ENCODE peak calls at places on chromosomes 5 and 9, in four cellular contexts. E, F, T and I are unnamed samples.

GRCh38 chr9:3124006-3124405 is 280.1 kb upstream of the PUM3 start:
- DNase-seq in F (no peak), E (no peak), T (no peak), I (no peak)

GRCh38 chr9:131238402-131239021 is 37.8 kb downstream of the FAM78A start:
- DNase-seq in E (no peak), F (no peak), T (no peak), I (no peak)

GRCh38 chr5:134586866-134587524 is 45.6 kb downstream of the SAR1B start:
- DNase-seq in E (peak), F (peak), T (peak), I (peak)

GRCh38 chr9:107488400-107489143 is 997 bp downstream of the KLF4 start:
- DNase-seq in E (peak), T (no peak), F (peak), I (peak)

GRCh38 chr5:163434410-163434866 is 3.0 kb upstream of the CCNG1 start:
- DNase-seq in F (no peak), T (no peak), E (no peak), I (no peak)

GRCh38 chr9:128712451-128713410 is 10.4 kb downstream of the PKN3 start:
- DNase-seq in E (peak), F (peak), T (no peak), I (no peak)

GRCh38 chr5:161846731-161847130 is 1.2 kb upstream of the GABRA1 start:
- DNase-seq in E (no peak), T (no peak), F (no peak), I (no peak)

GRCh38 chr9:128575921-128576320 is 23.5 kb downstream of the SPTAN1 start:
- DNase-seq in E (no peak), T (no peak), F (no peak), I (no peak)

GRCh38 chr5:138981606-138982005 is 106.5 kb upstream of the LRRTM2 start:
- DNase-seq in F (no peak), T (no peak), E (no peak), I (peak)

GRCh38 chr9:116030532-116030931 is 123.1 kb upstream of the PAPPA start:
- DNase-seq in E (no peak), F (no peak), T (no peak), I (no peak)

GRCh38 chr9:79154806-79155205 is 417.0 kb upstream of the TLE4 start:
- DNase-seq in T (no peak), F (no peak), E (no peak), I (no peak)

GRCh38 chr5:27020965-27021364 is 17.4 kb downstream of the CDH9 start:
- DNase-seq in F (no peak), E (no peak), T (no peak), I (no peak)

GRCh38 chr9:99347556-99347955 is 125.5 kb downstream of the SEC61B start:
- DNase-seq in T (no peak), E (no peak), F (no peak), I (no peak)

GRCh38 chr5:172868436-172868923 is 34.4 kb downstream of the ERGIC1 start:
- DNase-seq in E (no peak), T (no peak), F (no peak), I (no peak)

GRCh38 chr5:14440598-14441401 is 140.8 kb upstream of the OTULINL start:
- DNase-seq in E (peak), T (no peak), F (peak), I (peak)

GRCh38 chr5:111857633-111858032 is 100.6 kb upstream of the NREP start:
- DNase-seq in E (no peak), T (no peak), F (no peak), I (no peak)

GRCh38 chr9:120531683-120532300 is 48.2 kb downstream of the CDK5RAP2 start:
- DNase-seq in T (no peak), E (no peak), F (no peak), I (no peak)

GRCh38 chr9:124261787-124262595 is 4.2 kb downstream of the NEK6 start:
- DNase-seq in E (no peak), F (no peak), T (no peak), I (no peak)

GRCh38 chr9:97386265-97386633 is 25.6 kb upstream of the TDRD7 start:
- DNase-seq in T (no peak), F (no peak), E (no peak), I (no peak)

GRCh38 chr5:72151646-72152045 is 44.4 kb downstream of the MAP1B start:
- DNase-seq in T (no peak), E (no peak), F (no peak), I (no peak)

GRCh38 chr5:168311061-168311566 is 19.7 kb downstream of the WWC1 start:
- DNase-seq in F (no peak), T (no peak), E (no peak), I (no peak)

GRCh38 chr9:107246259-107247254 is 36.5 kb upstream of the RAD23B start:
- DNase-seq in F (no peak), T (no peak), E (no peak), I (no peak)

GRCh38 chr9:5939530-5939929 is 48.8 kb downstream of the MLANA start:
- DNase-seq in T (no peak), E (no peak), F (no peak), I (no peak)

GRCh38 chr5:150278046-150278760 is 11.4 kb downstream of the CAMK2A start:
- DNase-seq in F (no peak), E (no peak), T (no peak), I (no peak)

GRCh38 chr9:113935677-113936380 is 59.7 kb downstream of the ZNF618 start:
- DNase-seq in T (no peak), E (no peak), F (no peak), I (peak)

GRCh38 chr5:167764650-167765289 is 526.7 kb upstream of the WWC1 start:
- DNase-seq in T (no peak), E (no peak), F (no peak), I (no peak)

GRCh38 chr9:7051711-7052110 is 293.9 kb downstream of the KDM4C start:
- DNase-seq in F (no peak), E (no peak), T (no peak), I (no peak)

GRCh38 chr5:73215891-73216610 is 43.1 kb downstream of the TMEM174 start:
- DNase-seq in T (peak), F (peak), E (peak), I (peak)

GRCh38 chr9:121861501-121862180 is 210.2 kb downstream of the DAB2IP start:
- DNase-seq in E (no peak), T (no peak), F (peak), I (peak)
- TF ChIP-seq CTCF in E (peak), T (no peak), F (peak), I (peak)

GRCh38 chr5:136364307-136364706 is 1.0 kb downstream of the TRPC7 start:
- DNase-seq in E (no peak), F (no peak), T (no peak), I (no peak)
- TF ChIP-seq CTCF in E (no peak), F (no peak), T (no peak), I (peak)

GRCh38 chr5:130077007-130077406 is 172.7 kb downstream of the CHSY3 start:
- DNase-seq in E (no peak), T (no peak), F (no peak), I (no peak)
- TF ChIP-seq CTCF in E (no peak), T (no peak), F (no peak), I (peak)

DNA sequence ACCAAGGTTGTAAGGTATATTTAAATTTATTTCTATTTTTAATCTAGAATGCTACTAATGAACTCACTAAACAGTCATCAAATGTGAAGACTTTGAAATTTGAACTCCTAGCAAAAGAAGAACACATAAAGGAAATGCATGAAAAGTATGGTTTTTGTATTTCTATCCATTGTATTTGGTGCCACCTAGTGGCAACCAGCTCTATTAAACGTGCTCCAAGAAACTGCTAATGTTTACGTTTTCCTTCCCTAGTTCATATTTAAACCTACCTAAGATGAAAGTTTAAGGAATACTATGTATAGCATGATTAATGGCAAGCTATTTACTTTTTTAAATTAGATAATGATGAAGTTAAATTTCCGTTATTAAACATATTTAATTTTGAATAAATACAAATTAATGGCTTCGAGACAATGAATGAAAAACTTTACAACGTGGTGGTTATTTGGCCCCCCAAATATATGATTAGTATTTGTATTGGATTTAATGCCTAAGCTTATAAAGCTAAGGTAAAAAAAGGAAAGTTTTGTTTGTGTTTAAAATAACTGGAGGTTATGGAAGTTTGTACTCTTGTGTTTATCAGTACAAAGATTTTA is 115.9 kb upstream of the SH3GL2 start:
- DNase-seq in T (no peak), F (no peak), E (peak), I (no peak)
- TF ChIP-seq CTCF in T (peak), F (peak), E (peak), I (peak)

GRCh38 chr5:53430618-53431252 is 49.7 kb upstream of the FST start:
- DNase-seq in F (no peak), T (no peak), E (no peak), I (no peak)
- TF ChIP-seq CTCF in F (peak), T (no peak), E (peak), I (peak)

DNA sequence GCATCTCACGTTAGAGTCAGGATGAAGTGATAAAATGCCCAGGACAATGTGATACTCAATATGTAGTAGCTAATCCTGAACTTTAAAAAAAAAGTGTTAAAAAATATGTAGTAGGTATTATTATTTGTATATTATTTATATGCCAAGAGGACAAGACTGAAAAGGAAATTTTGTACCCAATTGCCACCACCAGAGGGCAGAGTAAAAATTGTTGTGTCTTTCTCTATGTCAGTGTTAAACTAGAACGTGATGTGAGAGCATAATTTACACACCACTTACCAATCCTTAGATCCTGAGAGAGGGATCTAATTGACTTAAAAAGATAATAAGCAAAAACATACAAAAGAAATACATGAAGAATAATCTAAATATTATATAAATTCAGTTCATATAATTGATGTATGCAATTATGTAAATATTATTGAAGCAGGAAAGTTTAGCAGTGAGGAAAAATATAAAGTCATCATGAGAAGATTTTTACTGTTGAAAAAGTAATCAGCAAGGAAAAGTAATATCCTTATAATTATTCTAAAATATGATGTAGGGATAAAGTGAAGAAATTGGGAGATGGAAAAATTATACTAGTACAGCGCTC is 288.9 kb downstream of the RAB3C start:
- DNase-seq in E (no peak), T (no peak), F (no peak), I (no peak)
- TF ChIP-seq CTCF in E (peak), T (peak), F (peak), I (peak)